ENCODE peak calls at places on chromosome 9, in nine cellular contexts. R is GM12865, D is foreskin fibroblast, K is OCI-LY7, C is AG09309, S is IMR-90, Q is coronary artery, H is GM23338, X is MCF 10A. A is an unnamed sample.

GRCh38 chr9:84062538-84062937 is 81.9 kb downstream of the RMI1 start:
- DNase-seq in R (no peak), D (no peak), K (no peak), C (no peak), S (no peak), Q (no peak), H (no peak), X (peak; percentile 1), A (no peak)

GRCh38 chr9:116644099-116644688 is 42.9 kb upstream of the TRIM32 start:
- DNase-seq in R (no peak), D (peak; percentile 76), K (no peak), C (no peak), S (peak; percentile 75), Q (no peak), H (no peak), X (no peak), A (peak; percentile 24)

GRCh38 chr9:123033864-123034598 is 564 bp downstream of the GPR21 start:
- DNase-seq in R (no peak), D (no peak), K (no peak), C (no peak), S (peak; percentile 12), Q (no peak), H (no peak), X (no peak), A (no peak)

GRCh38 chr9:109114670-109115069 is 5.1 kb downstream of the TMEM245 start:
- DNase-seq in R (peak; percentile 20), D (peak; percentile 67), K (no peak), C (peak; percentile 58), S (peak; percentile 66), Q (no peak), H (no peak), X (peak; percentile 79), A (peak; percentile 51)

GRCh38 chr9:136965771-136966484 is 11.4 kb upstream of the PTGDS start:
- DNase-seq in R (peak; percentile 58), D (peak; percentile 24), K (peak; percentile 24), C (no peak), S (no peak), Q (no peak), H (peak; percentile 55), X (no peak), A (no peak)

GRCh38 chr9:71975833-71976232 is 64.4 kb downstream of the C9orf85 start:
- DNase-seq in R (no peak), D (no peak), K (peak; percentile 19), C (peak; percentile 8), S (no peak), Q (no peak), H (no peak), X (peak; percentile 2), A (peak; percentile 20)

GRCh38 chr9:107615325-107615724 is 125.8 kb upstream of the KLF4 start:
- DNase-seq in R (no peak), D (peak; percentile 69), K (no peak), C (peak; percentile 73), S (peak; percentile 24), Q (no peak), H (no peak), X (peak; percentile 36), A (no peak)

GRCh38 chr9:806285-807156 is 35.0 kb upstream of the DMRT1 start:
- DNase-seq in R (peak; percentile 39), D (peak; percentile 62), K (peak; percentile 54), C (no peak), S (peak; percentile 51), Q (no peak), H (peak; percentile 62), X (peak; percentile 60), A (peak; percentile 25)

GRCh38 chr9:71485306-71485705 is 283.0 kb downstream of the CEMIP2 start:
- DNase-seq in R (no peak), D (no peak), K (no peak), C (no peak), S (no peak), Q (no peak), H (no peak), X (no peak), A (no peak)

GRCh38 chr9:16281707-16282106 is 588.8 kb downstream of the BNC2 start:
- DNase-seq in R (no peak), D (no peak), K (no peak), C (no peak), S (no peak), Q (no peak), H (no peak), X (no peak), A (no peak)

GRCh38 chr9:68690088-68690487 is 15.0 kb upstream of the PIP5K1B start:
- DNase-seq in R (no peak), D (no peak), K (no peak), C (no peak), S (no peak), Q (peak; percentile 87), H (peak; percentile 41), X (peak; percentile 26), A (no peak)

DNA sequence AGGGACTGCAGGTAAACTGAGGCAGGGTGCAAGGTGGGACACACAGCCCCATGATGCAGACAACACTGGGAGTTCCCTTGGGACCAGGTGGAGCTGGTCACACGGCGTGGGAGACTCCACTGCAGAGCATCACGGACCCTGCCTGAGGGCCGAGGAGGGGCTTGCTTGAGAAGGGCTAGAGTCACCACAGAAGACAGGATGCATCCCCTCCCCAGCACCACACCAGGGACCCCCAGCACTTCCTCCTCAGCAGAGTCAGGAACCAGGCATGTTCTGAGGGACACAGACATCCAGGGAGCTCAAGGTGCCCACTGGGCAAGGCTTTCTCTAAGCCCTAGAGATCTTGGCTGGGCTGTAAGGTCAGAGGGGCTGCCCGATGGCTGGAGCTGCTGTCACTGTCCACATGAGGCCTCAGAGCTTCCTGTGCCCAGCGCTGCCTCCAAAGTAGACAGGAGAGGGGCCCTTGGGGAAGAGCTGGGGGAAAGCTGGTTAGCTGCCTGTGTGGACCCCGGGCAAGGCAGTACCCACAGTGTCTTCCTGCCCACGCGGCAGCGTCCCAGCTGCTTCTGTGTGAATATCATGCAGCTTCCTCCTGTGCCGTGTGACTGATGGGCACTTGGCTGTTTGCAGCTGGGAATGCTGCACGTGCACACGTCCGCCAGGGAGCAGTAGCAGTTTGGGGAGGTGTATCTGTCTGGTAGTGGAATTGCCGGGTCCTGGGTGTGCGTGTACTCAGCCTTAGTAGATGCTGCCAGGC is 176.6 kb downstream of the CACNA1B start:
- DNase-seq in R (no peak), D (no peak), K (peak; percentile 11), C (no peak), S (no peak), Q (peak; percentile 63), H (no peak), X (no peak), A (no peak)
- TF ChIP-seq CTCF in R (no peak), D (no peak), K (peak; percentile 33), C (no peak), S (no peak), Q (no peak), H (peak; percentile 14), X (no peak), A (no peak)

GRCh38 chr9:127305450-127306226 is 41.1 kb downstream of the GARNL3 start:
- DNase-seq in R (peak; percentile 5), D (no peak), K (no peak), C (no peak), S (no peak), Q (no peak), H (peak; percentile 64), X (no peak), A (no peak)
- TF ChIP-seq CTCF in R (no peak), D (no peak), K (no peak), C (peak; percentile 9), S (no peak), Q (no peak), H (peak; percentile 77), X (no peak), A (no peak)

GRCh38 chr9:124266139-124266825 is 8.5 kb downstream of the NEK6 start:
- DNase-seq in R (no peak), D (peak; percentile 67), K (no peak), C (no peak), S (peak; percentile 67), Q (no peak), H (no peak), X (no peak), A (peak; percentile 53)

GRCh38 chr9:124269556-124269955 is 11.8 kb downstream of the NEK6 start:
- DNase-seq in R (no peak), D (no peak), K (no peak), C (no peak), S (no peak), Q (no peak), H (no peak), X (no peak), A (no peak)

GRCh38 chr9:124266826-124267201 is 9.1 kb downstream of the NEK6 start:
- DNase-seq in R (no peak), D (peak; percentile 33), K (no peak), C (no peak), S (no peak), Q (no peak), H (no peak), X (no peak), A (no peak)

GRCh38 chr9:124268248-124268647 is 10.5 kb downstream of the NEK6 start:
- DNase-seq in R (no peak), D (no peak), K (no peak), C (no peak), S (no peak), Q (peak; percentile 47), H (no peak), X (no peak), A (no peak)

DNA sequence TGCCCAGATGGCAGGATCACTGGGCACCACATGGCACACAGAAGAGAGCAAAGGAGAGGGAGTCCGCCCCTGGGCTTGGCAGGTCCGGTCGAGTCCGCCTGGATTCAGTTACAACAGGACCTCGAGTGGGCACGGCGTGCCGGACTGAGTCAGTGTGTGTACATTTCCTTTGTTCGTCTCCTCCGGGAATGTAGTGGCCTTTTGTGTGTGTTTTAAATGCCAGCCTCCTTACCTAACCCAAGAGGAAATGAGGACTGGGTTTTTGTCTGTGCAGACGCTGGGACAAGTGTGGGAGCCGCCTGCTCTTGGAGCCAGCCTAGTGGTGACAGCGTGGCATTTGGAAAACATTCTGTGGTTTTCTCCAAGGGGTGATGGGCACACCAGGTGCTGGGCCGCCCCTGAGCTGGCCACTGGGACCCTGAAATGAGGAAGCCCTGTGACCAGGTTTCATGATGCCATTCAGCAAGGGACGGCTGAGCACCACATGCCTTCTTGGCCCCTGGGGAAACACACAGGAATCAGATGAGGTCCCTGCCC is 9.6 kb downstream of the NEK6 start:
- DNase-seq in R (no peak), D (peak; percentile 95), K (peak; percentile 53), C (no peak), S (peak; percentile 85), Q (peak; percentile 80), H (no peak), X (peak; percentile 91), A (peak; percentile 82)
- TF ChIP-seq CTCF in R (no peak), D (no peak), K (no peak), C (no peak), S (no peak), Q (no peak), H (no peak), X (no peak), A (peak; percentile 32)

DNA sequence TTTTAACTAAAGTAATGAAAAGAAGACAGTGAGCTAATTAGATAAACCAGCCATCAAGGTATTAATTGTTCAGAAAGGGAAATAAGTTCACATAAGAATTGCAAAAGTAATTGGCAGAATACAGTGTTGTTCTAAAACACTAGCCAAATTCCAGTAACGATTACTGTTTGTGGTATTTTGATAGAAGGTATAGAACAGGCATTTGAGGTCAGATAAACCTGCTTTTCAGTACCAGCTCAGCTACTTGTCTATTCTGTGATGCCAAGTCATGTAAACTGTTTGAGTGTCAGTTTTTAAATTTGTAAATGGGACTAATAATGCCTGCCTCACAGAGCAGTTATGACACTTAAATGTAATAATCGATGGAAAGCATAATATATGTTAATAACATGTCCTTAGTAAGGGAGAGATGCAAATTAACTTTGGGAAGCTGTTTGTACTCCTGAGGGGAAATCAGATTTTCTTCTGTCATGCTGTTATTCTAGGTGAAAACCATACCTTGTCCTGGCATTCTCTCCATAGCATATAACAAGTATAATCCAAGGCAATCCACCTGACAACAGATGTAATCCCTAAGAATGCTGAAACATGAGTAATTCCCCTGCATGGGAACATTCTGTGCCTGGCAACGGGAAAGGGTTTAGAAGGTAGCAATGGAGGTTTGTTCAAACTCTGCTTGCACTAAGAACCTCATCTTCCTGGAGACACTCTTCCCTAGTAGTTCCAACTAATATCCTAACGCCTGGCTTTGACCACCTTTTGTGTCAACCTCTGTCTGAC is 509.5 kb upstream of the PAPPA start:
- DNase-seq in R (no peak), D (peak; percentile 19), K (no peak), C (no peak), S (no peak), Q (no peak), H (no peak), X (peak; percentile 50), A (no peak)
- TF ChIP-seq CTCF in R (no peak), D (no peak), K (no peak), C (no peak), S (no peak), Q (no peak), H (no peak), X (no peak), A (no peak)